ENCODE peak calls at places on chromosomes 12 and 14, in nine cellular contexts. F, Y, G, K, T, I, V, N and W are unnamed samples. For H3K9me3, the result is how much of the 10 kb centered on the place peaks cover.

GRCh38 chr12:51082561-51083139 is 746 bp downstream of the CSRNP2 start:
- DNase-seq in F (peak), T (peak), I (no peak), Y (no peak), G (no peak), K (no peak), N (peak), V (no peak), W (no peak)

GRCh38 chr14:92302481-92302880 is 20.5 kb upstream of the SLC24A4 start:
- DNase-seq in N (no peak), V (no peak), I (no peak), T (no peak), G (no peak), K (no peak), Y (no peak), F (no peak), W (no peak)

GRCh38 chr12:54549774-54550451 is 512 bp downstream of the PDE1B start:
- DNase-seq in G (no peak), N (no peak), F (no peak), T (peak), Y (no peak), K (no peak), I (no peak), V (peak), W (no peak)

GRCh38 chr14:31128601-31129526 is 78.7 kb downstream of the HECTD1 start:
- DNase-seq in N (no peak), V (no peak), I (no peak), K (no peak), F (no peak), G (no peak), Y (no peak), T (no peak), W (no peak)

GRCh38 chr12:55172686-55173085 is 46.5 kb downstream of the OR9K2 start:
- DNase-seq in F (no peak), G (no peak), T (no peak), K (no peak), I (no peak), N (no peak), V (no peak), Y (no peak), W (no peak)

GRCh38 chr12:49535921-49536525 is 2.8 kb upstream of the KCNH3 start:
- DNase-seq in N (no peak), V (no peak), K (peak), I (no peak), G (no peak), T (no peak), F (no peak), Y (no peak), W (no peak)

GRCh38 chr14:72879431-72879830 is 14.5 kb downstream of the DPF3 start:
- DNase-seq in V (no peak), Y (no peak), F (no peak), G (no peak), N (no peak), K (no peak), T (no peak), I (no peak), W (no peak)

GRCh38 chr14:35932136-35932535 is 106.0 kb downstream of the BRMS1L start:
- DNase-seq in I (no peak), V (no peak), T (no peak), G (no peak), F (no peak), K (no peak), Y (no peak), N (no peak), W (no peak)

GRCh38 chr12:14843425-14843887 is at the start of gene ART4:
- DNase-seq in G (peak), N (no peak), T (peak), K (no peak), Y (no peak), F (no peak), I (no peak), V (no peak), W (no peak)

GRCh38 chr12:110688446-110689001 is 391 bp downstream of the HVCN1 start:
- DNase-seq in G (no peak), F (no peak), Y (no peak), N (no peak), T (no peak), I (no peak), V (no peak), K (no peak), W (no peak)

GRCh38 chr12:10554228-10554970 is 48.7 kb downstream of the EIF2S3B start:
- DNase-seq in K (no peak), F (no peak), G (no peak), I (no peak), V (no peak), Y (no peak), T (no peak), N (no peak), W (no peak)

GRCh38 chr12:28539691-28540323 is 349.6 kb downstream of the CCDC91 start:
- DNase-seq in Y (no peak), T (no peak), K (no peak), V (no peak), G (no peak), F (no peak), I (no peak), N (no peak), W (no peak)

GRCh38 chr14:65356327-65356836 is 56.1 kb upstream of the FUT8 start:
- DNase-seq in G (no peak), Y (peak), F (no peak), T (peak), V (no peak), N (peak), K (peak), I (no peak), W (no peak)

GRCh38 chr14:83133986-83134664 is 1600.5 kb upstream of the SEL1L start:
- DNase-seq in T (no peak), G (no peak), I (no peak), F (no peak), Y (no peak), N (no peak), K (no peak), V (no peak), W (no peak)

GRCh38 chr14:49946320-49947141 is 53.6 kb downstream of the ARF6 start:
- DNase-seq in I (no peak), K (no peak), T (peak), N (peak), V (no peak), G (no peak), Y (no peak), F (peak), W (no peak)

GRCh38 chr12:106446429-106447092 is 89.0 kb downstream of the POLR3B start:
- DNase-seq in G (no peak), T (no peak), V (no peak), Y (no peak), F (no peak), K (no peak), I (no peak), N (no peak), W (no peak)

GRCh38 chr14:60655898-60656754 is 6.8 kb upstream of the SIX1 start:
- DNase-seq in F (no peak), Y (no peak), G (no peak), T (no peak), I (no peak), N (no peak), V (no peak), K (no peak), W (no peak)

GRCh38 chr14:24307156-24307574 is 612 bp downstream of the CIDEB start:
- DNase-seq in G (no peak), T (no peak), K (no peak), Y (no peak), V (no peak), F (no peak), I (no peak), N (no peak), W (no peak)

GRCh38 chr14:34030864-34031263 is 80.0 kb upstream of the EGLN3 start:
- DNase-seq in G (peak), Y (peak), I (no peak), V (peak), K (no peak), T (peak), N (no peak), F (peak), W (no peak)

GRCh38 chr14:60311417-60311816 is 62.4 kb downstream of the PPM1A start:
- DNase-seq in T (peak), Y (no peak), V (no peak), G (no peak), F (no peak), N (no peak), I (no peak), K (no peak), W (no peak)

GRCh38 chr12:42725839-42726238 is 136.3 kb upstream of the PRICKLE1 start:
- DNase-seq in N (no peak), G (no peak), T (peak), I (no peak), F (no peak), Y (peak), K (no peak), V (no peak), W (no peak)

GRCh38 chr12:51755251-51755650 is 93.3 kb downstream of the FIGNL2 start:
- DNase-seq in Y (no peak), G (no peak), K (no peak), T (no peak), V (no peak), N (no peak), I (no peak), F (no peak), W (no peak)

GRCh38 chr14:100830681-100831080 is 4.8 kb downstream of the MEG3 start:
- DNase-seq in F (no peak), T (no peak), I (no peak), N (no peak), K (no peak), G (no peak), V (no peak), Y (no peak), W (no peak)

GRCh38 chr12:39764944-39765560 is 145.4 kb upstream of the ABCD2 start:
- DNase-seq in T (peak), Y (peak), F (no peak), I (no peak), N (peak), K (no peak), G (no peak), V (no peak), W (no peak)

GRCh38 chr12:22340143-22340542 is 5.6 kb upstream of the ST8SIA1 start:
- DNase-seq in N (no peak), I (no peak), G (no peak), T (no peak), F (no peak), V (no peak), Y (no peak), K (no peak), W (no peak)

DNA sequence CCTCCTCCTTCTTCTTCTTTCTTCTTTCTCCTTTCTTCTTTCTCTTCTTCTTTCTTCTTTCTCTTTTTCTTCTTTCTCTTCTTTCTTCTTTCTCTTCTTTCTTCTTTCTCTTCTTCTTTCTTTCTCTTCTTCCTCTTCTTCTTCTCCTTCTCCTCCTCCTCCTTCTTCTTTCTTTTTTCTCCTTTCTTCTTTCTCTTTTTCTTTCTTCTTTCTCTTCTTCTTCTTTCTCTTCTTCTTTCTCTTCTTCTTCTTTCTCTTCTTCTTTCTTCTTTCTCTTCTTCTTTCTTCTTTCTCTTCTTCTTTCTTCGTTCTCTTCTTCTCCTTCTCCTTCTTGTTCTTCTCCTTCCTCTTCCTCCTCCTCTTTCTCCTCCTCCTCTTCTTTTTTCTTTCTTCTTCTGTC is 1230.7 kb upstream of the USP15 start:
- DNase-seq in N (no peak), F (no peak), Y (no peak), I (no peak), G (no peak), T (no peak), V (no peak), K (no peak), W (no peak)
- H3K9me3 ChIP-seq in N (under half), F (under half), Y (under half), I (under half), G (under half), T (under half), V (under half), K (under half), W (under half)

GRCh38 chr14:89489796-89490506 is 72.9 kb upstream of the FOXN3 start:
- DNase-seq in G (no peak), N (no peak), Y (no peak), F (no peak), V (peak), T (peak), K (no peak), I (no peak), W (no peak)

GRCh38 chr14:89493406-89493805 is 76.4 kb upstream of the FOXN3 start:
- DNase-seq in V (no peak), F (no peak), I (no peak), N (no peak), Y (no peak), K (no peak), G (no peak), T (no peak), W (no peak)

GRCh38 chr14:89495718-89496117 is 78.7 kb upstream of the FOXN3 start:
- DNase-seq in G (no peak), T (no peak), K (no peak), I (no peak), N (no peak), Y (no peak), F (no peak), V (no peak), W (no peak)

GRCh38 chr14:89491701-89492381 is 74.8 kb upstream of the FOXN3 start:
- DNase-seq in V (no peak), I (no peak), T (peak), G (no peak), K (no peak), N (no peak), F (no peak), Y (no peak), W (no peak)

DNA sequence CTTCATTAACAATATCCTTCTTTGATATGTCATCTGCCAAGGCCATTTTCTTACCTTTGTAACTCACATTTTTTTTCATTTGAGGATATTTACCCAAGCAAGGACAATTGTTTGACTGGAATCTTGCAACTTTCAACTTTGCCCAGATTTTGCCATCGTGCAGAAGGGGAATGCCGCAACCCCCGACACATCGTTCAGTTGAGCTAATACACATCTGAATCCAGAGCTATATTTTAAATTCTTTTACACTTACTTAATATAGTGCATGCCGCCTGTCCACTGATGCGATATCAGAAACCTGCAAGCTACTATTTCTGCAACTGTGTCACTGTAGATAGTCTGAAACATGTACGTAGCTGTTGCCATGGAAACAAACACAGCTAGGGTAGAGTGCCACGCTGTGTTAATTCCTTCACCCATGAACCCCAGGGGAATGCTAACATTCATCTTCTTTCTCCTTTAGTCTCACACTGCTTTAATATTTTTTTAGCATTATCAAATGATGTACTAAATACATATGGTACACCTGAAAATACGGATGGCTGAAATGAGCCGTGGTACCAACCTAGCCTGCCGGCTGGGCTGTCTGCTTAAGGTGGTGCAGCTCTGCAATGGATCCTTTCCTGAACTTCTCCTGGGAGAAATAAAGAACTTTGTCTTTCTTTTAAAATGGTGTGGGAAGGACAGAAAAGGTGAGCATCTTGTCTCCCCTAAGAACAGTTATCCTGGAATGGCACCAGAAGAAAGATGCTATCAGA is 77.0 kb upstream of the FOXN3 start:
- DNase-seq in G (no peak), I (no peak), V (no peak), Y (no peak), T (peak), K (no peak), N (no peak), F (no peak), W (no peak)
- H3K9me3 ChIP-seq in G (under half), I (under half), V (under half), Y (under half), T (under half), K (under half), N (under half), F (under half), W (under half)

GRCh38 chr12:133130038-133130807 is at the start of the genes ZNF10 and ZNF891:
- DNase-seq in N (peak), F (peak), T (peak), V (peak), G (peak), Y (peak), K (peak), I (peak), W (peak)
- H3K9me3 ChIP-seq in N (half or more), F (under half), T (under half), V (under half), G (half or more), Y (under half), K (half or more), I (half or more), W (under half)

DNA sequence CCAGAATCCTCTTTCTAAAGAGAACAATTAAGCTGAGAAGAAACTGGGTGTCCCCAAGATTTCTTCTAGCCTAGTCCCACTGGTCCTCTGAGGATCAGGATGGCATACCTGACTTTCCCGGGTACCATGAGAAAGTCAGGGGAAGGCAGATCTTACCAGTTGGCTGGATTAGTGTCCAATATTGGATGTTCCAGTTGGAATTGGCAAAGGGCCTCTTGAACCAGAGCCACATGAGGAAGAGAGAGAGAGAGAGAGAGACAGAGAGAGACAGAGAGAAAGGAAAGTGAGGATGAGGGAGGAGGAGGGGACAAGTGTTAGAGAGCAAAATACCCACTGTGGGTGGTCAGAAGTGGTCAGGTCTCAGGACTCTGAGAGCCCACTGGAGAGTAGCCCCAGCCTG is 28.2 kb upstream of the A2M start:
- DNase-seq in T (no peak), V (no peak), I (no peak), N (no peak), K (no peak), F (no peak), G (no peak), Y (no peak), W (no peak)
- H3K9me3 ChIP-seq in T (under half), V (under half), I (under half), N (under half), K (under half), F (under half), G (under half), Y (under half), W (under half)

DNA sequence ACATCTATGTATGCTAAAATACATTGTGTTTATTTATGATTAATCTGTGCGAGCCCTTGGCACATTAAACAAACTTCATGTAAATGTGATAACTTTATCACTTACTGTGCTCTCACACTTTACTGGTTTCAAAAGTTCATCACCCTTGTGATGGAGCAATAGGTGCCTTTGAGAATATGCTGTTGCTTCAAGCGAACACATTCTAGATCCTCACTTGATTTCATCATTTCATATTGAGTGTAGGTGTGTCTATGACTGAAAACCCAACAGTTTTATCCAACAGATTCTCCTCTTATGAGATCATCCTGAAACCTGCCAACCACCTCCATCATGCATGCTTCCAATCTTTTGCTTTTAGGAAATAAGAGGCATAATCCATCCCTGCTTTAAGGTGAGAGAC is 854.4 kb downstream of the TMEM121 start:
- DNase-seq in K (no peak), T (no peak), F (no peak), Y (no peak), V (no peak), I (no peak), N (no peak), G (no peak), W (no peak)
- H3K9me3 ChIP-seq in K (under half), T (under half), F (under half), Y (under half), V (under half), I (under half), N (under half), G (under half), W (under half)